ENCODE peak calls at places on chromosomes 5 and 9, in six cellular contexts. One of them, this sample, is unnamed.
A peak's percentile ranks its signal among the peaks of the same experiment; 100 is the strongest.

GRCh38 chr5:65062684-65063083 is 294.0 kb downstream of the CWC27 start:
- DNase-seq in GM12865: no peak
- DNase-seq in dorsolateral prefrontal cortex: no peak
- DNase-seq in stimulated activated CD8-positive, alpha-beta memory T cell treated with anti-CD3 and anti-CD28 coated beads, Interleukin-15, amount 100 ng/mL, for 4 hours: no peak
- DNase-seq in HL-60: no peak
- DNase-seq in HTR-8/SVneo: peak; percentile 43
- DNase-seq in this sample: no peak

GRCh38 chr5:35990941-35991592 is at the start of gene UGT3A1:
- DNase-seq in HL-60: no peak
- DNase-seq in GM12865: no peak
- DNase-seq in stimulated activated CD8-positive, alpha-beta memory T cell treated with anti-CD3 and anti-CD28 coated beads, Interleukin-15, amount 100 ng/mL, for 4 hours: no peak
- DNase-seq in HTR-8/SVneo: no peak
- DNase-seq in dorsolateral prefrontal cortex: no peak
- DNase-seq in this sample: no peak

GRCh38 chr5:151005187-151005974 is 15.0 kb upstream of the GPX3 start:
- DNase-seq in HTR-8/SVneo: no peak
- DNase-seq in dorsolateral prefrontal cortex: no peak
- DNase-seq in stimulated activated CD8-positive, alpha-beta memory T cell treated with anti-CD3 and anti-CD28 coated beads, Interleukin-15, amount 100 ng/mL, for 4 hours: no peak
- DNase-seq in HL-60: no peak
- DNase-seq in GM12865: no peak
- DNase-seq in this sample: no peak

GRCh38 chr9:88641471-88642240 is 106.7 kb downstream of the NXNL2 start:
- DNase-seq in GM12865: no peak
- DNase-seq in dorsolateral prefrontal cortex: no peak
- DNase-seq in HL-60: no peak
- DNase-seq in stimulated activated CD8-positive, alpha-beta memory T cell treated with anti-CD3 and anti-CD28 coated beads, Interleukin-15, amount 100 ng/mL, for 4 hours: no peak
- DNase-seq in HTR-8/SVneo: no peak
- DNase-seq in this sample: no peak

GRCh38 chr9:98429613-98430012 is 174.2 kb upstream of the TBC1D2 start:
- DNase-seq in HL-60: no peak
- DNase-seq in stimulated activated CD8-positive, alpha-beta memory T cell treated with anti-CD3 and anti-CD28 coated beads, Interleukin-15, amount 100 ng/mL, for 4 hours: no peak
- DNase-seq in HTR-8/SVneo: no peak
- DNase-seq in GM12865: no peak
- DNase-seq in dorsolateral prefrontal cortex: no peak
- DNase-seq in this sample: no peak

GRCh38 chr5:9587135-9587534 is 41.3 kb upstream of the SEMA5A start:
- DNase-seq in HTR-8/SVneo: no peak
- DNase-seq in stimulated activated CD8-positive, alpha-beta memory T cell treated with anti-CD3 and anti-CD28 coated beads, Interleukin-15, amount 100 ng/mL, for 4 hours: no peak
- DNase-seq in HL-60: no peak
- DNase-seq in GM12865: no peak
- DNase-seq in dorsolateral prefrontal cortex: no peak
- DNase-seq in this sample: no peak

GRCh38 chr5:71013575-71013974 is 11.6 kb downstream of the NAIP start:
- DNase-seq in HTR-8/SVneo: peak; percentile 13
- DNase-seq in HL-60: no peak
- DNase-seq in stimulated activated CD8-positive, alpha-beta memory T cell treated with anti-CD3 and anti-CD28 coated beads, Interleukin-15, amount 100 ng/mL, for 4 hours: no peak
- DNase-seq in dorsolateral prefrontal cortex: no peak
- DNase-seq in GM12865: no peak
- DNase-seq in this sample: no peak

GRCh38 chr9:85715587-85715986 is 26.2 kb downstream of the AGTPBP1 start:
- DNase-seq in dorsolateral prefrontal cortex: no peak
- DNase-seq in HL-60: peak; percentile 82
- DNase-seq in stimulated activated CD8-positive, alpha-beta memory T cell treated with anti-CD3 and anti-CD28 coated beads, Interleukin-15, amount 100 ng/mL, for 4 hours: no peak
- DNase-seq in GM12865: peak; percentile 72
- DNase-seq in HTR-8/SVneo: no peak
- DNase-seq in this sample: no peak

GRCh38 chr5:37133939-37134338 is 115.2 kb downstream of the CPLANE1 start:
- DNase-seq in dorsolateral prefrontal cortex: no peak
- DNase-seq in stimulated activated CD8-positive, alpha-beta memory T cell treated with anti-CD3 and anti-CD28 coated beads, Interleukin-15, amount 100 ng/mL, for 4 hours: no peak
- DNase-seq in HL-60: no peak
- DNase-seq in GM12865: no peak
- DNase-seq in HTR-8/SVneo: no peak
- DNase-seq in this sample: no peak

GRCh38 chr9:77013932-77014596 is 5.4 kb upstream of the FOXB2 start:
- DNase-seq in dorsolateral prefrontal cortex: no peak
- DNase-seq in HL-60: no peak
- DNase-seq in stimulated activated CD8-positive, alpha-beta memory T cell treated with anti-CD3 and anti-CD28 coated beads, Interleukin-15, amount 100 ng/mL, for 4 hours: no peak
- DNase-seq in HTR-8/SVneo: no peak
- DNase-seq in GM12865: no peak
- DNase-seq in this sample: no peak

GRCh38 chr9:125969462-125969861 is 222.3 kb downstream of the PBX3 start:
- DNase-seq in HTR-8/SVneo: no peak
- DNase-seq in stimulated activated CD8-positive, alpha-beta memory T cell treated with anti-CD3 and anti-CD28 coated beads, Interleukin-15, amount 100 ng/mL, for 4 hours: no peak
- DNase-seq in dorsolateral prefrontal cortex: no peak
- DNase-seq in HL-60: no peak
- DNase-seq in GM12865: no peak
- DNase-seq in this sample: no peak

GRCh38 chr5:418681-419121 is 24.3 kb upstream of the EXOC3 start:
- DNase-seq in HL-60: peak; percentile 82
- DNase-seq in dorsolateral prefrontal cortex: peak; percentile 25
- DNase-seq in GM12865: no peak
- DNase-seq in HTR-8/SVneo: no peak
- DNase-seq in stimulated activated CD8-positive, alpha-beta memory T cell treated with anti-CD3 and anti-CD28 coated beads, Interleukin-15, amount 100 ng/mL, for 4 hours: no peak
- DNase-seq in this sample: no peak

GRCh38 chr5:18605186-18605585 is 970.9 kb downstream of the TAF11L14 start:
- DNase-seq in stimulated activated CD8-positive, alpha-beta memory T cell treated with anti-CD3 and anti-CD28 coated beads, Interleukin-15, amount 100 ng/mL, for 4 hours: no peak
- DNase-seq in dorsolateral prefrontal cortex: no peak
- DNase-seq in GM12865: no peak
- DNase-seq in HTR-8/SVneo: no peak
- DNase-seq in HL-60: no peak
- DNase-seq in this sample: no peak

GRCh38 chr9:38226491-38226951 is 157.5 kb upstream of the SHB start:
- DNase-seq in stimulated activated CD8-positive, alpha-beta memory T cell treated with anti-CD3 and anti-CD28 coated beads, Interleukin-15, amount 100 ng/mL, for 4 hours: no peak
- DNase-seq in GM12865: peak; percentile 10
- DNase-seq in HL-60: peak; percentile 22
- DNase-seq in dorsolateral prefrontal cortex: no peak
- DNase-seq in HTR-8/SVneo: peak; percentile 7
- DNase-seq in this sample: no peak

GRCh38 chr9:115952667-115953316 is 200.8 kb upstream of the PAPPA start:
- DNase-seq in stimulated activated CD8-positive, alpha-beta memory T cell treated with anti-CD3 and anti-CD28 coated beads, Interleukin-15, amount 100 ng/mL, for 4 hours: no peak
- DNase-seq in GM12865: no peak
- DNase-seq in HTR-8/SVneo: no peak
- DNase-seq in dorsolateral prefrontal cortex: no peak
- DNase-seq in HL-60: no peak
- DNase-seq in this sample: no peak

GRCh38 chr9:120710110-120710981 is 3.9 kb downstream of the MEGF9 start:
- DNase-seq in stimulated activated CD8-positive, alpha-beta memory T cell treated with anti-CD3 and anti-CD28 coated beads, Interleukin-15, amount 100 ng/mL, for 4 hours: no peak
- DNase-seq in dorsolateral prefrontal cortex: no peak
- DNase-seq in HL-60: no peak
- DNase-seq in GM12865: peak; percentile 88
- DNase-seq in HTR-8/SVneo: no peak
- DNase-seq in this sample: no peak

GRCh38 chr9:133714606-133715294 is 23.4 kb downstream of the SARDH start:
- DNase-seq in HL-60: no peak
- DNase-seq in dorsolateral prefrontal cortex: no peak
- DNase-seq in HTR-8/SVneo: peak; percentile 76
- DNase-seq in stimulated activated CD8-positive, alpha-beta memory T cell treated with anti-CD3 and anti-CD28 coated beads, Interleukin-15, amount 100 ng/mL, for 4 hours: no peak
- DNase-seq in GM12865: no peak
- DNase-seq in this sample: no peak

GRCh38 chr5:178238711-178239592 is 6.3 kb upstream of the PHYKPL start:
- DNase-seq in HL-60: no peak
- DNase-seq in GM12865: peak; percentile 52
- DNase-seq in HTR-8/SVneo: no peak
- DNase-seq in dorsolateral prefrontal cortex: no peak
- DNase-seq in stimulated activated CD8-positive, alpha-beta memory T cell treated with anti-CD3 and anti-CD28 coated beads, Interleukin-15, amount 100 ng/mL, for 4 hours: no peak
- DNase-seq in this sample: no peak

GRCh38 chr5:111439473-111440075 is 72.8 kb downstream of the STARD4 start:
- DNase-seq in stimulated activated CD8-positive, alpha-beta memory T cell treated with anti-CD3 and anti-CD28 coated beads, Interleukin-15, amount 100 ng/mL, for 4 hours: no peak
- DNase-seq in dorsolateral prefrontal cortex: no peak
- DNase-seq in HL-60: no peak
- DNase-seq in GM12865: no peak
- DNase-seq in HTR-8/SVneo: no peak
- DNase-seq in this sample: no peak

GRCh38 chr5:82045526-82046267 is 73.9 kb downstream of the ATG10 start:
- DNase-seq in stimulated activated CD8-positive, alpha-beta memory T cell treated with anti-CD3 and anti-CD28 coated beads, Interleukin-15, amount 100 ng/mL, for 4 hours: no peak
- DNase-seq in dorsolateral prefrontal cortex: no peak
- DNase-seq in HL-60: no peak
- DNase-seq in HTR-8/SVneo: no peak
- DNase-seq in GM12865: no peak
- DNase-seq in this sample: no peak

GRCh38 chr5:31534527-31535046 is 2.5 kb downstream of the C5orf22 start:
- DNase-seq in GM12865: no peak
- DNase-seq in dorsolateral prefrontal cortex: no peak
- DNase-seq in stimulated activated CD8-positive, alpha-beta memory T cell treated with anti-CD3 and anti-CD28 coated beads, Interleukin-15, amount 100 ng/mL, for 4 hours: no peak
- DNase-seq in HL-60: no peak
- DNase-seq in HTR-8/SVneo: no peak
- DNase-seq in this sample: no peak

GRCh38 chr5:138458353-138458752 is 6.9 kb upstream of the EGR1 start:
- DNase-seq in GM12865: no peak
- DNase-seq in HTR-8/SVneo: no peak
- DNase-seq in HL-60: no peak
- DNase-seq in dorsolateral prefrontal cortex: peak; percentile 74
- DNase-seq in stimulated activated CD8-positive, alpha-beta memory T cell treated with anti-CD3 and anti-CD28 coated beads, Interleukin-15, amount 100 ng/mL, for 4 hours: no peak
- DNase-seq in this sample: no peak

GRCh38 chr9:13513710-13514444 is 234.4 kb upstream of the MPDZ start:
- DNase-seq in stimulated activated CD8-positive, alpha-beta memory T cell treated with anti-CD3 and anti-CD28 coated beads, Interleukin-15, amount 100 ng/mL, for 4 hours: no peak
- DNase-seq in GM12865: no peak
- DNase-seq in HL-60: no peak
- DNase-seq in HTR-8/SVneo: no peak
- DNase-seq in dorsolateral prefrontal cortex: no peak
- DNase-seq in this sample: no peak

GRCh38 chr5:135019314-135019713 is 14.7 kb downstream of the PITX1 start:
- DNase-seq in stimulated activated CD8-positive, alpha-beta memory T cell treated with anti-CD3 and anti-CD28 coated beads, Interleukin-15, amount 100 ng/mL, for 4 hours: no peak
- DNase-seq in HL-60: no peak
- DNase-seq in dorsolateral prefrontal cortex: no peak
- DNase-seq in GM12865: no peak
- DNase-seq in HTR-8/SVneo: no peak
- DNase-seq in this sample: no peak

GRCh38 chr9:9585920-9586319 is 1026.9 kb downstream of the PTPRD start:
- DNase-seq in GM12865: peak; percentile 11
- DNase-seq in HTR-8/SVneo: no peak
- DNase-seq in stimulated activated CD8-positive, alpha-beta memory T cell treated with anti-CD3 and anti-CD28 coated beads, Interleukin-15, amount 100 ng/mL, for 4 hours: no peak
- DNase-seq in HL-60: no peak
- DNase-seq in dorsolateral prefrontal cortex: no peak
- DNase-seq in this sample: no peak